ENCODE peak calls at places on chromosomes 2 and 18, in nine cellular contexts. One of them, this sample, is unnamed.

GRCh38 chr2:160209457-160209856 is 9.4 kb upstream of the ITGB6 start:
- DNase-seq in left ventricle myocardium inferior: no peak
- DNase-seq in left lung: no peak
- DNase-seq in mammary epithelial cell: peak; percentile 92
- DNase-seq in HCT116: no peak
- DNase-seq in body of pancreas: no peak
- DNase-seq in tibial artery: no peak
- DNase-seq in tibial nerve: no peak
- DNase-seq in fibroblast of lung: peak; percentile 51
- DNase-seq in this sample: no peak

GRCh38 chr2:160225722-160226121 is 25.6 kb upstream of the ITGB6 start:
- DNase-seq in left ventricle myocardium inferior: no peak
- DNase-seq in body of pancreas: peak; percentile 57
- DNase-seq in tibial artery: no peak
- DNase-seq in HCT116: no peak
- DNase-seq in mammary epithelial cell: peak; percentile 96
- DNase-seq in left lung: no peak
- DNase-seq in fibroblast of lung: no peak
- DNase-seq in tibial nerve: no peak
- DNase-seq in this sample: peak; percentile 76

GRCh38 chr2:181468313-181468712 is 11.1 kb downstream of the ITGA4 start:
- DNase-seq in left ventricle myocardium inferior: no peak
- DNase-seq in tibial artery: no peak
- DNase-seq in left lung: no peak
- DNase-seq in tibial nerve: no peak
- DNase-seq in HCT116: no peak
- DNase-seq in mammary epithelial cell: no peak
- DNase-seq in fibroblast of lung: no peak
- DNase-seq in body of pancreas: no peak
- DNase-seq in this sample: no peak

GRCh38 chr2:55049794-55050132 is 488 bp downstream of the RTN4 start:
- DNase-seq in body of pancreas: no peak
- DNase-seq in tibial nerve: no peak
- DNase-seq in HCT116: no peak
- DNase-seq in left lung: no peak
- DNase-seq in mammary epithelial cell: peak; percentile 17
- DNase-seq in left ventricle myocardium inferior: no peak
- DNase-seq in tibial artery: no peak
- DNase-seq in fibroblast of lung: no peak
- DNase-seq in this sample: no peak

GRCh38 chr2:61834893-61835292 is 19.0 kb downstream of the FAM161A start:
- DNase-seq in left lung: no peak
- DNase-seq in tibial artery: no peak
- DNase-seq in tibial nerve: no peak
- DNase-seq in fibroblast of lung: no peak
- DNase-seq in HCT116: no peak
- DNase-seq in left ventricle myocardium inferior: no peak
- DNase-seq in mammary epithelial cell: peak; percentile 53
- DNase-seq in body of pancreas: no peak
- DNase-seq in this sample: no peak

GRCh38 chr2:226515344-226516055 is 284.1 kb downstream of the IRS1 start:
- DNase-seq in mammary epithelial cell: peak; percentile 40
- DNase-seq in tibial artery: no peak
- DNase-seq in HCT116: no peak
- DNase-seq in left ventricle myocardium inferior: no peak
- DNase-seq in tibial nerve: no peak
- DNase-seq in left lung: no peak
- DNase-seq in body of pancreas: no peak
- DNase-seq in fibroblast of lung: peak; percentile 87
- DNase-seq in this sample: no peak

GRCh38 chr18:3360211-3360610 is 89.8 kb upstream of the TGIF1 start:
- DNase-seq in left ventricle myocardium inferior: no peak
- DNase-seq in mammary epithelial cell: no peak
- DNase-seq in fibroblast of lung: no peak
- DNase-seq in body of pancreas: no peak
- DNase-seq in tibial artery: no peak
- DNase-seq in HCT116: no peak
- DNase-seq in left lung: no peak
- DNase-seq in tibial nerve: no peak
- DNase-seq in this sample: no peak

GRCh38 chr2:220224711-220225519 is 597.5 kb downstream of the SLC4A3 start:
- DNase-seq in HCT116: no peak
- DNase-seq in tibial artery: no peak
- DNase-seq in fibroblast of lung: peak; percentile 90
- DNase-seq in left ventricle myocardium inferior: no peak
- DNase-seq in tibial nerve: no peak
- DNase-seq in mammary epithelial cell: peak; percentile 91
- DNase-seq in left lung: no peak
- DNase-seq in body of pancreas: no peak
- DNase-seq in this sample: no peak

GRCh38 chr2:157593411-157593810 is 35.3 kb downstream of the ACVR1C start:
- DNase-seq in left ventricle myocardium inferior: no peak
- DNase-seq in body of pancreas: no peak
- DNase-seq in left lung: no peak
- DNase-seq in tibial nerve: no peak
- DNase-seq in tibial artery: no peak
- DNase-seq in HCT116: no peak
- DNase-seq in mammary epithelial cell: no peak
- DNase-seq in fibroblast of lung: no peak
- DNase-seq in this sample: no peak

GRCh38 chr2:157592983-157593382 is 35.7 kb downstream of the ACVR1C start:
- DNase-seq in HCT116: no peak
- DNase-seq in mammary epithelial cell: no peak
- DNase-seq in body of pancreas: no peak
- DNase-seq in tibial artery: no peak
- DNase-seq in left lung: no peak
- DNase-seq in left ventricle myocardium inferior: no peak
- DNase-seq in fibroblast of lung: peak; percentile 17
- DNase-seq in tibial nerve: no peak
- DNase-seq in this sample: no peak

GRCh38 chr2:157592374-157592773 is 36.3 kb downstream of the ACVR1C start:
- DNase-seq in body of pancreas: no peak
- DNase-seq in fibroblast of lung: no peak
- DNase-seq in left ventricle myocardium inferior: no peak
- DNase-seq in mammary epithelial cell: no peak
- DNase-seq in tibial nerve: no peak
- DNase-seq in HCT116: no peak
- DNase-seq in tibial artery: no peak
- DNase-seq in left lung: no peak
- DNase-seq in this sample: no peak

GRCh38 chr2:157601807-157602206 is 26.9 kb downstream of the ACVR1C start:
- DNase-seq in tibial artery: no peak
- DNase-seq in mammary epithelial cell: no peak
- DNase-seq in body of pancreas: no peak
- DNase-seq in left ventricle myocardium inferior: no peak
- DNase-seq in HCT116: no peak
- DNase-seq in tibial nerve: no peak
- DNase-seq in fibroblast of lung: no peak
- DNase-seq in left lung: no peak
- DNase-seq in this sample: no peak

GRCh38 chr2:157596992-157597681 is 31.5 kb downstream of the ACVR1C start:
- DNase-seq in left ventricle myocardium inferior: peak; percentile 19
- DNase-seq in left lung: peak; percentile 80
- DNase-seq in mammary epithelial cell: peak; percentile 11
- DNase-seq in tibial artery: no peak
- DNase-seq in fibroblast of lung: peak; percentile 10
- DNase-seq in HCT116: no peak
- DNase-seq in tibial nerve: no peak
- DNase-seq in body of pancreas: peak; percentile 64
- DNase-seq in this sample: peak; percentile 34
- H3K4me3 ChIP-seq in left ventricle myocardium inferior: peak overlapping the region; percentile 55
- H3K4me3 ChIP-seq in left lung: peak overlapping the region; percentile 20
- H3K4me3 ChIP-seq in mammary epithelial cell: no peak overlapping the region
- H3K4me3 ChIP-seq in tibial artery: peak overlapping the region; percentile 37
- H3K4me3 ChIP-seq in fibroblast of lung: no peak overlapping the region
- H3K4me3 ChIP-seq in HCT116: no peak overlapping the region
- H3K4me3 ChIP-seq in tibial nerve: peak overlapping the region; percentile 23
- H3K4me3 ChIP-seq in body of pancreas: no peak overlapping the region
- H3K4me3 ChIP-seq in this sample: no peak overlapping the region

GRCh38 chr2:85996591-85996990 is 107.8 kb upstream of the ST3GAL5 start:
- DNase-seq in tibial artery: no peak
- DNase-seq in left lung: no peak
- DNase-seq in HCT116: no peak
- DNase-seq in tibial nerve: no peak
- DNase-seq in left ventricle myocardium inferior: no peak
- DNase-seq in body of pancreas: no peak
- DNase-seq in fibroblast of lung: no peak
- DNase-seq in mammary epithelial cell: no peak
- DNase-seq in this sample: no peak
- H3K4me1 ChIP-seq in tibial artery: peaks cover 63% of the 10 kb centered on the region
- H3K4me1 ChIP-seq in left lung: peaks cover 78% of the 10 kb centered on the region
- H3K4me1 ChIP-seq in HCT116: peaks cover 6% of the 10 kb centered on the region
- H3K4me1 ChIP-seq in tibial nerve: peaks cover 3% of the 10 kb centered on the region
- H3K4me1 ChIP-seq in left ventricle myocardium inferior: peaks cover 77% of the 10 kb centered on the region
- H3K4me1 ChIP-seq in body of pancreas: peaks cover 27% of the 10 kb centered on the region
- H3K4me1 ChIP-seq in fibroblast of lung: peaks cover 20% of the 10 kb centered on the region
- H3K4me1 ChIP-seq in mammary epithelial cell: no peaks in the 10 kb centered on the region
- H3K4me1 ChIP-seq in this sample: no peaks in the 10 kb centered on the region

GRCh38 chr18:26804474-26804873 is 61.0 kb downstream of the AQP4 start:
- DNase-seq in body of pancreas: peak; percentile 33
- DNase-seq in fibroblast of lung: no peak
- DNase-seq in tibial artery: no peak
- DNase-seq in HCT116: no peak
- DNase-seq in tibial nerve: no peak
- DNase-seq in left lung: no peak
- DNase-seq in left ventricle myocardium inferior: no peak
- DNase-seq in mammary epithelial cell: no peak
- DNase-seq in this sample: no peak

GRCh38 chr18:26802330-26803200 is 62.9 kb downstream of the AQP4 start:
- DNase-seq in body of pancreas: no peak
- DNase-seq in tibial nerve: no peak
- DNase-seq in fibroblast of lung: no peak
- DNase-seq in left ventricle myocardium inferior: no peak
- DNase-seq in left lung: no peak
- DNase-seq in tibial artery: no peak
- DNase-seq in HCT116: no peak
- DNase-seq in mammary epithelial cell: no peak
- DNase-seq in this sample: no peak

GRCh38 chr18:26806224-26806623 is 59.3 kb downstream of the AQP4 start:
- DNase-seq in tibial artery: no peak
- DNase-seq in fibroblast of lung: no peak
- DNase-seq in body of pancreas: no peak
- DNase-seq in HCT116: no peak
- DNase-seq in left lung: no peak
- DNase-seq in tibial nerve: no peak
- DNase-seq in mammary epithelial cell: no peak
- DNase-seq in left ventricle myocardium inferior: no peak
- DNase-seq in this sample: no peak

DNA sequence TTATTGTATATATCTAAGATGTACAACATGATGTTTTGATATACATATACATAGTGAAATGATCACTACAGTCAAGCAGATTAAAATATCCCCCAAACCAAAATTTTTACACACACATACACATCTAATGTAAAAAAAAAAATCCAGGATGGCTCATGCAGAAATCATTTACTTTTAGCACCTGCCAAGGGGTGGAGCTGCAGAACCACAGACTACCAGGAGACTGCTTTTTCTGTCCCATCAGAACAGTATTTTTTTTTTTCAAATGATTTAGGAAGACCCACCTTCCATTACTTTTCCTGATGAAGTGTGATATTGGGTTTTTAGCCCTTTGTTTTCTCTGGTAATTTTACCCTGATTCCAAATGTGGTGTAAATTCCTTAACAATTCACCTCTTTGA is 61.9 kb downstream of the AQP4 start:
- DNase-seq in tibial nerve: no peak
- DNase-seq in fibroblast of lung: no peak
- DNase-seq in tibial artery: no peak
- DNase-seq in body of pancreas: peak; percentile 7
- DNase-seq in left ventricle myocardium inferior: no peak
- DNase-seq in mammary epithelial cell: no peak
- DNase-seq in left lung: no peak
- DNase-seq in HCT116: no peak
- DNase-seq in this sample: no peak
- TF ChIP-seq CTCF in tibial nerve: no peak
- TF ChIP-seq CTCF in fibroblast of lung: no peak
- TF ChIP-seq CTCF in tibial artery: no peak
- TF ChIP-seq CTCF in body of pancreas: no peak
- TF ChIP-seq CTCF in left ventricle myocardium inferior: no peak
- TF ChIP-seq CTCF in mammary epithelial cell: peak; percentile 2
- TF ChIP-seq CTCF in left lung: no peak
- TF ChIP-seq CTCF in HCT116: peak; percentile 4
- TF ChIP-seq CTCF in this sample: peak; percentile 2

GRCh38 chr2:69452687-69453086 is 15.5 kb upstream of the NFU1 start:
- DNase-seq in left lung: no peak
- DNase-seq in left ventricle myocardium inferior: no peak
- DNase-seq in mammary epithelial cell: no peak
- DNase-seq in body of pancreas: no peak
- DNase-seq in tibial artery: no peak
- DNase-seq in HCT116: no peak
- DNase-seq in tibial nerve: no peak
- DNase-seq in fibroblast of lung: no peak
- DNase-seq in this sample: no peak

GRCh38 chr2:69453475-69454129 is 16.4 kb upstream of the NFU1 start:
- DNase-seq in HCT116: no peak
- DNase-seq in fibroblast of lung: no peak
- DNase-seq in left ventricle myocardium inferior: no peak
- DNase-seq in body of pancreas: no peak
- DNase-seq in tibial artery: no peak
- DNase-seq in tibial nerve: no peak
- DNase-seq in left lung: no peak
- DNase-seq in mammary epithelial cell: no peak
- DNase-seq in this sample: peak; percentile 8

GRCh38 chr2:69454976-69455375 is 17.7 kb upstream of the NFU1 start:
- DNase-seq in tibial nerve: no peak
- DNase-seq in mammary epithelial cell: no peak
- DNase-seq in HCT116: no peak
- DNase-seq in left lung: no peak
- DNase-seq in left ventricle myocardium inferior: no peak
- DNase-seq in fibroblast of lung: no peak
- DNase-seq in body of pancreas: no peak
- DNase-seq in tibial artery: no peak
- DNase-seq in this sample: no peak

GRCh38 chr2:69449906-69450305 is 12.7 kb upstream of the NFU1 start:
- DNase-seq in tibial nerve: no peak
- DNase-seq in fibroblast of lung: peak; percentile 12
- DNase-seq in left lung: no peak
- DNase-seq in HCT116: no peak
- DNase-seq in mammary epithelial cell: no peak
- DNase-seq in body of pancreas: no peak
- DNase-seq in left ventricle myocardium inferior: no peak
- DNase-seq in tibial artery: no peak
- DNase-seq in this sample: no peak

DNA sequence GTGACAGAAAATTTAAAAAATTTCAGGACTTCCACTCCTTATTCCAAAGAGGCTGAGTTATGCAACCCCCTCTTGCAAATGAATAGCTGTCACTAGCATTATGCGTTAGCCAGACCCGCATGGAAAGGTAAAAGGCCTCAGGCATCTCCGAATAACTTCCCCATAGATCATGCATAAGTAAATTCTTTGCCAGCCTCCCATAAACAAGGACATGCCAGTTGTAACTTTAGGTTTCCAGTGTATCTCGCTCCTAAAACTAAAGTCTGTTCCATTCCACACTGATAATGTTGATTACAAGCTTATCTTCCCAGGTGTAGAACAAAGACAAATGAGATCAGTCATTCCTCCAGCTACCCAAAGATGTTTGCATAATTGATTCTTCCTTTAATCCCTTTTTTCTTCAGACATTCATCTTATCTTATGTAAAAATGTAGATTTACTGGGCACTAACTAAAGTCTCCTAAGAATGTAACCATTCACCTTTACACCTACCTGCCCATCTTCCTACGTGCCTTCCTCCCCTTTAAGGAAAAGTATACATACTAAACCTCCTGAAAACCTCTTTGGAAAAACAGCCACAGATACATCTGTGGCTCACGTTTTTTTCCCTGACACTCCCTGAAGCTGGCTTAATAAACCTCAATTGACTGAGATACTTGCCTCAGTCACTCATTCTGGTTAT is 13.6 kb upstream of the NFU1 start:
- DNase-seq in fibroblast of lung: no peak
- DNase-seq in tibial artery: no peak
- DNase-seq in tibial nerve: no peak
- DNase-seq in left lung: no peak
- DNase-seq in body of pancreas: no peak
- DNase-seq in mammary epithelial cell: no peak
- DNase-seq in HCT116: no peak
- DNase-seq in left ventricle myocardium inferior: no peak
- DNase-seq in this sample: no peak
- H3K4me3 ChIP-seq in fibroblast of lung: no peak overlapping the region
- H3K4me3 ChIP-seq in tibial artery: no peak overlapping the region
- H3K4me3 ChIP-seq in tibial nerve: no peak overlapping the region
- H3K4me3 ChIP-seq in left lung: no peak overlapping the region
- H3K4me3 ChIP-seq in body of pancreas: no peak overlapping the region
- H3K4me3 ChIP-seq in mammary epithelial cell: no peak overlapping the region
- H3K4me3 ChIP-seq in HCT116: no peak overlapping the region
- H3K4me3 ChIP-seq in left ventricle myocardium inferior: no peak overlapping the region
- H3K4me3 ChIP-seq in this sample: no peak overlapping the region

This sample was measured in BE2C.